ENCODE peak calls at places on chromosome 2, in nine cellular contexts. One of them, this sample, is unnamed.
A peak's percentile ranks its signal among the peaks of the same experiment; 100 is the strongest.

GRCh38 chr2:53490659-53491058 is 276.9 kb upstream of the CHAC2 start:
- DNase-seq in prostate gland: no peak
- DNase-seq in H1: no peak
- DNase-seq in cardiac muscle cell: no peak
- DNase-seq in iPS DF 6.9: no peak
- DNase-seq in MM.1S: no peak
- DNase-seq in hepatocyte: peak; percentile 7
- DNase-seq in endodermal cell: no peak
- DNase-seq in GM23338: no peak
- DNase-seq in this sample: peak; percentile 65

GRCh38 chr2:150188177-150188576 is 299.3 kb downstream of the RND3 start:
- DNase-seq in prostate gland: no peak
- DNase-seq in H1: no peak
- DNase-seq in cardiac muscle cell: no peak
- DNase-seq in iPS DF 6.9: no peak
- DNase-seq in MM.1S: no peak
- DNase-seq in hepatocyte: no peak
- DNase-seq in endodermal cell: no peak
- DNase-seq in GM23338: no peak
- DNase-seq in this sample: no peak

GRCh38 chr2:32931945-32932709 is 14.6 kb upstream of the LTBP1 start:
- DNase-seq in prostate gland: no peak
- DNase-seq in H1: peak; percentile 40
- DNase-seq in cardiac muscle cell: no peak
- DNase-seq in iPS DF 6.9: no peak
- DNase-seq in MM.1S: no peak
- DNase-seq in hepatocyte: no peak
- DNase-seq in endodermal cell: peak; percentile 53
- DNase-seq in GM23338: peak; percentile 74
- DNase-seq in this sample: no peak

GRCh38 chr2:60368437-60368836 is 185.0 kb downstream of the BCL11A start:
- DNase-seq in prostate gland: no peak
- DNase-seq in H1: no peak
- DNase-seq in cardiac muscle cell: peak; percentile 73
- DNase-seq in iPS DF 6.9: no peak
- DNase-seq in MM.1S: no peak
- DNase-seq in hepatocyte: no peak
- DNase-seq in endodermal cell: peak; percentile 7
- DNase-seq in GM23338: no peak
- DNase-seq in this sample: no peak

GRCh38 chr2:132670104-132670960 is at the start of gene LYPD1:
- DNase-seq in prostate gland: no peak
- DNase-seq in H1: peak; percentile 66
- DNase-seq in cardiac muscle cell: peak; percentile 34
- DNase-seq in iPS DF 6.9: no peak
- DNase-seq in MM.1S: no peak
- DNase-seq in hepatocyte: peak; percentile 55
- DNase-seq in endodermal cell: no peak
- DNase-seq in GM23338: peak; percentile 71
- DNase-seq in this sample: no peak

GRCh38 chr2:160063895-160064577 is 1.6 kb upstream of the PLA2R1 start:
- DNase-seq in prostate gland: no peak
- DNase-seq in H1: no peak
- DNase-seq in cardiac muscle cell: no peak
- DNase-seq in iPS DF 6.9: no peak
- DNase-seq in MM.1S: no peak
- DNase-seq in hepatocyte: no peak
- DNase-seq in endodermal cell: no peak
- DNase-seq in GM23338: no peak
- DNase-seq in this sample: no peak

GRCh38 chr2:136410673-136411072 is 292.7 kb upstream of the CXCR4 start:
- DNase-seq in prostate gland: no peak
- DNase-seq in H1: no peak
- DNase-seq in cardiac muscle cell: no peak
- DNase-seq in iPS DF 6.9: no peak
- DNase-seq in MM.1S: no peak
- DNase-seq in hepatocyte: no peak
- DNase-seq in endodermal cell: no peak
- DNase-seq in GM23338: no peak
- DNase-seq in this sample: no peak

GRCh38 chr2:54570925-54571694 is 115.0 kb downstream of the SPTBN1 start:
- DNase-seq in prostate gland: no peak
- DNase-seq in H1: no peak
- DNase-seq in cardiac muscle cell: peak; percentile 61
- DNase-seq in iPS DF 6.9: no peak
- DNase-seq in MM.1S: peak; percentile 80
- DNase-seq in hepatocyte: peak; percentile 64
- DNase-seq in endodermal cell: no peak
- DNase-seq in GM23338: no peak
- DNase-seq in this sample: no peak

GRCh38 chr2:179886-180285 is 83.9 kb downstream of the SH3YL1 start:
- DNase-seq in prostate gland: no peak
- DNase-seq in H1: no peak
- DNase-seq in cardiac muscle cell: no peak
- DNase-seq in iPS DF 6.9: no peak
- DNase-seq in MM.1S: no peak
- DNase-seq in hepatocyte: no peak
- DNase-seq in endodermal cell: no peak
- DNase-seq in GM23338: no peak
- DNase-seq in this sample: no peak

GRCh38 chr2:176911-177310 is 86.9 kb downstream of the SH3YL1 start:
- DNase-seq in prostate gland: no peak
- DNase-seq in H1: no peak
- DNase-seq in cardiac muscle cell: no peak
- DNase-seq in iPS DF 6.9: no peak
- DNase-seq in MM.1S: no peak
- DNase-seq in hepatocyte: no peak
- DNase-seq in endodermal cell: no peak
- DNase-seq in GM23338: no peak
- DNase-seq in this sample: no peak

GRCh38 chr2:177733-178132 is 86.1 kb downstream of the SH3YL1 start:
- DNase-seq in prostate gland: no peak
- DNase-seq in H1: no peak
- DNase-seq in cardiac muscle cell: no peak
- DNase-seq in iPS DF 6.9: no peak
- DNase-seq in MM.1S: no peak
- DNase-seq in hepatocyte: no peak
- DNase-seq in endodermal cell: no peak
- DNase-seq in GM23338: no peak
- DNase-seq in this sample: no peak

GRCh38 chr2:175153-175786 is 88.6 kb downstream of the SH3YL1 start:
- DNase-seq in prostate gland: no peak
- DNase-seq in H1: no peak
- DNase-seq in cardiac muscle cell: peak; percentile 32
- DNase-seq in iPS DF 6.9: no peak
- DNase-seq in MM.1S: no peak
- DNase-seq in hepatocyte: no peak
- DNase-seq in endodermal cell: no peak
- DNase-seq in GM23338: no peak
- DNase-seq in this sample: no peak

GRCh38 chr2:175880-176800 is 87.7 kb downstream of the SH3YL1 start:
- DNase-seq in prostate gland: no peak
- DNase-seq in H1: no peak
- DNase-seq in cardiac muscle cell: no peak
- DNase-seq in iPS DF 6.9: no peak
- DNase-seq in MM.1S: no peak
- DNase-seq in hepatocyte: peak; percentile 33
- DNase-seq in endodermal cell: no peak
- DNase-seq in GM23338: no peak
- DNase-seq in this sample: no peak
- H3K27me3 ChIP-seq in prostate gland: no peaks in the 10 kb centered on the region
- H3K27me3 ChIP-seq in H1: no peaks in the 10 kb centered on the region
- H3K27me3 ChIP-seq in cardiac muscle cell: no peaks in the 10 kb centered on the region
- H3K27me3 ChIP-seq in iPS DF 6.9: no peaks in the 10 kb centered on the region
- H3K27me3 ChIP-seq in MM.1S: no peaks in the 10 kb centered on the region
- H3K27me3 ChIP-seq in hepatocyte: no peaks in the 10 kb centered on the region
- H3K27me3 ChIP-seq in endodermal cell: no peaks in the 10 kb centered on the region
- H3K27me3 ChIP-seq in GM23338: no peaks in the 10 kb centered on the region
- H3K27me3 ChIP-seq in this sample: no peaks in the 10 kb centered on the region

GRCh38 chr2:151291224-151291623 is 1.8 kb upstream of the NMI start:
- DNase-seq in prostate gland: no peak
- DNase-seq in H1: no peak
- DNase-seq in cardiac muscle cell: no peak
- DNase-seq in iPS DF 6.9: no peak
- DNase-seq in MM.1S: no peak
- DNase-seq in hepatocyte: no peak
- DNase-seq in endodermal cell: no peak
- DNase-seq in GM23338: no peak
- DNase-seq in this sample: no peak

GRCh38 chr2:151292546-151292945 is 3.1 kb upstream of the NMI start:
- DNase-seq in prostate gland: no peak
- DNase-seq in H1: no peak
- DNase-seq in cardiac muscle cell: no peak
- DNase-seq in iPS DF 6.9: no peak
- DNase-seq in MM.1S: no peak
- DNase-seq in hepatocyte: no peak
- DNase-seq in endodermal cell: no peak
- DNase-seq in GM23338: no peak
- DNase-seq in this sample: no peak

GRCh38 chr2:151292124-151292523 is 2.7 kb upstream of the NMI start:
- DNase-seq in prostate gland: no peak
- DNase-seq in H1: no peak
- DNase-seq in cardiac muscle cell: no peak
- DNase-seq in iPS DF 6.9: no peak
- DNase-seq in MM.1S: no peak
- DNase-seq in hepatocyte: no peak
- DNase-seq in endodermal cell: no peak
- DNase-seq in GM23338: no peak
- DNase-seq in this sample: no peak

GRCh38 chr2:151289972-151290335 is 486 bp upstream of the NMI start:
- DNase-seq in prostate gland: no peak
- DNase-seq in H1: no peak
- DNase-seq in cardiac muscle cell: no peak
- DNase-seq in iPS DF 6.9: no peak
- DNase-seq in MM.1S: no peak
- DNase-seq in hepatocyte: peak; percentile 42
- DNase-seq in endodermal cell: no peak
- DNase-seq in GM23338: peak; percentile 25
- DNase-seq in this sample: no peak

GRCh38 chr2:151290467-151290866 is 999 bp upstream of the NMI start:
- DNase-seq in prostate gland: no peak
- DNase-seq in H1: no peak
- DNase-seq in cardiac muscle cell: no peak
- DNase-seq in iPS DF 6.9: no peak
- DNase-seq in MM.1S: no peak
- DNase-seq in hepatocyte: no peak
- DNase-seq in endodermal cell: no peak
- DNase-seq in GM23338: no peak
- DNase-seq in this sample: no peak
- H3K4me3 ChIP-seq in prostate gland: peak overlapping the region; percentile 67
- H3K4me3 ChIP-seq in H1: no peak overlapping the region
- H3K4me3 ChIP-seq in cardiac muscle cell: no peak overlapping the region
- H3K4me3 ChIP-seq in iPS DF 6.9: no peak overlapping the region
- H3K4me3 ChIP-seq in MM.1S: peak overlapping the region; percentile 94
- H3K4me3 ChIP-seq in hepatocyte: peak overlapping the region; percentile 46
- H3K4me3 ChIP-seq in endodermal cell: no peak overlapping the region
- H3K4me3 ChIP-seq in GM23338: peak overlapping the region; percentile 53
- H3K4me3 ChIP-seq in this sample: no peak overlapping the region

DNA sequence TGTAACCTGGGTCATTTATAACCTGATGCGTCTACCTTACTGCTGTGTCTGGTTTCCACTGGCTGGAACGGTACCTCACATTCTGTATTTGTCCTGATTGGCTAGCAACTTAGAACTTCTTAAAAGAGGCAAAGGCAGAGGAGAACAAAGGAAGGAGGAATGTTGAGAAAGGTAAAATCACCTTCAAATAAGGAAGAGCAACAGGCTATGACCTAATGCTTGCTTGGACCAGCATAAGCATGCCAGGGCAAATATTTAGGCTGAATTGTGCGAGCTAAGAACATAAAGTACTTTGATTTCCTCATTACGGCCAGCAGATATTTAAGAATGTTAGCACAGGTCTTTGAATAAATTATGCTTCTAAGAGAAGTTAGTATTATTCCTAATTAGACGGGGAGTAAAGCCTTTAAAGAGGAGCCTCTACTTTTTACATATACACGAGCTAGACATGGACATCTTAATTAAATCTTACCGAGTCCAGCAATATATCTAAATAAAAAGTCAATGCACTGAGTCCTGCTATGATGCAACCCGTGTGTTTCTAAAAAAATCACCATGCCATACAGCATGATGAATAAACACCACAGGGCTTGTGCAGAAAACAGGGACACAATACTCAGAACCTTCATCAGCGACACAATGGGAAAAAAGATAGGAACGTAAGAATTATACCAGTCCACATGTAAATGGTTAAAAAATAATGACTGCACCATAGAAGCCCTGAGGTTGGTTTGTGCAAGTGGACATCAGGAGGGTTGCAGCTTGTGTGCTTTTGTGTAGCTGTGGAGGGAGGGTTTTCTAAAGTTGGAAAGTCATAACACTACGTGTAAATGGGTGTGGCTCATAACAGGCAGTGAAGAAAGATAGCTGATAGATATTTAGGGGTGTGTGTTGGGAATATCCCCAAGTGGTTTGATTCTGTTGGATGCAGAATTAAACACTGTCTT is 14.2 kb downstream of the SEPTIN2 start:
- DNase-seq in prostate gland: peak; percentile 28
- DNase-seq in H1: no peak
- DNase-seq in cardiac muscle cell: no peak
- DNase-seq in iPS DF 6.9: no peak
- DNase-seq in MM.1S: no peak
- DNase-seq in hepatocyte: no peak
- DNase-seq in endodermal cell: peak; percentile 19
- DNase-seq in GM23338: no peak
- DNase-seq in this sample: no peak
- H3K4me1 ChIP-seq in prostate gland: no peaks in the 10 kb centered on the region
- H3K4me1 ChIP-seq in H1: no peaks in the 10 kb centered on the region
- H3K4me1 ChIP-seq in cardiac muscle cell: no peaks in the 10 kb centered on the region
- H3K4me1 ChIP-seq in iPS DF 6.9: no peaks in the 10 kb centered on the region
- H3K4me1 ChIP-seq in MM.1S: peaks cover 8% of the 10 kb centered on the region
- H3K4me1 ChIP-seq in hepatocyte: no peaks in the 10 kb centered on the region
- H3K4me1 ChIP-seq in endodermal cell: no peaks in the 10 kb centered on the region
- H3K4me1 ChIP-seq in GM23338: no peaks in the 10 kb centered on the region
- H3K4me1 ChIP-seq in this sample: no peaks in the 10 kb centered on the region

GRCh38 chr2:110838657-110839357 is 106.4 kb downstream of the ACOXL start:
- DNase-seq in prostate gland: no peak
- DNase-seq in H1: no peak
- DNase-seq in cardiac muscle cell: no peak
- DNase-seq in iPS DF 6.9: no peak
- DNase-seq in MM.1S: no peak
- DNase-seq in hepatocyte: no peak
- DNase-seq in endodermal cell: no peak
- DNase-seq in GM23338: no peak
- DNase-seq in this sample: no peak

GRCh38 chr2:110842048-110842447 is 109.7 kb downstream of the ACOXL start:
- DNase-seq in prostate gland: no peak
- DNase-seq in H1: no peak
- DNase-seq in cardiac muscle cell: no peak
- DNase-seq in iPS DF 6.9: no peak
- DNase-seq in MM.1S: no peak
- DNase-seq in hepatocyte: no peak
- DNase-seq in endodermal cell: no peak
- DNase-seq in GM23338: no peak
- DNase-seq in this sample: no peak

GRCh38 chr2:110837421-110838409 is 105.3 kb downstream of the ACOXL start:
- DNase-seq in prostate gland: no peak
- DNase-seq in H1: no peak
- DNase-seq in cardiac muscle cell: no peak
- DNase-seq in iPS DF 6.9: no peak
- DNase-seq in MM.1S: no peak
- DNase-seq in hepatocyte: no peak
- DNase-seq in endodermal cell: peak; percentile 68
- DNase-seq in GM23338: peak; percentile 59
- DNase-seq in this sample: no peak

GRCh38 chr2:110843496-110843895 is 111.1 kb downstream of the ACOXL start:
- DNase-seq in prostate gland: no peak
- DNase-seq in H1: no peak
- DNase-seq in cardiac muscle cell: no peak
- DNase-seq in iPS DF 6.9: no peak
- DNase-seq in MM.1S: no peak
- DNase-seq in hepatocyte: no peak
- DNase-seq in endodermal cell: no peak
- DNase-seq in GM23338: no peak
- DNase-seq in this sample: no peak

DNA sequence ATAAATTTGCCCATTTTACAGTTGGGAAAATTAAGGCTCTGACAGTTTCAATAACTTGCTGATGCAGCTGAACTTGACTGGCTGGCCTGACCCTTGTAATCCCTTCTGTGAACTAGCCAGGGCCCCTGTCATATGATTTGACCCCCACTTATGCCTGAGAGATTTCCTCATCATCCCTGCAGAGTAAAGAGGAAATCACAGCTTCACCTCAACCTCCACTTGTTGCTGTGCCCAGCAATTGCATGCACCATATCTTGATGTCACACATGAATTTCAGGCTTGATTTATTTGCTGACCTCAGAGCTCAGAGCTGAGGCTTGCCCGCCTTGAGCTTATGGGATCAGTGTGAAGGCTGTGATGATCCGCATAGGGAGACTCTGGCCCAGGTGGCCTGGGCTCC is 108.1 kb downstream of the ACOXL start:
- DNase-seq in prostate gland: no peak
- DNase-seq in H1: no peak
- DNase-seq in cardiac muscle cell: no peak
- DNase-seq in iPS DF 6.9: no peak
- DNase-seq in MM.1S: no peak
- DNase-seq in hepatocyte: no peak
- DNase-seq in endodermal cell: no peak
- DNase-seq in GM23338: no peak
- DNase-seq in this sample: no peak
- H3K27me3 ChIP-seq in prostate gland: no peaks in the 10 kb centered on the region
- H3K27me3 ChIP-seq in H1: no peaks in the 10 kb centered on the region
- H3K27me3 ChIP-seq in cardiac muscle cell: no peaks in the 10 kb centered on the region
- H3K27me3 ChIP-seq in iPS DF 6.9: no peaks in the 10 kb centered on the region
- H3K27me3 ChIP-seq in MM.1S: no peaks in the 10 kb centered on the region
- H3K27me3 ChIP-seq in hepatocyte: no peaks in the 10 kb centered on the region
- H3K27me3 ChIP-seq in endodermal cell: peaks cover 15% of the 10 kb centered on the region
- H3K27me3 ChIP-seq in GM23338: no peaks in the 10 kb centered on the region
- H3K27me3 ChIP-seq in this sample: no peaks in the 10 kb centered on the region